ENCODE peak calls at places on chromosomes 1 and 21, in six cellular contexts. K is HepG2, L is astrocyte, U is hepatocyte, R is GM23248, W is K562. D is an unnamed sample.

GRCh38 chr1:8263806-8264205 is 54.1 kb upstream of the SLC45A1 start:
- DNase-seq in K (no peak), L (no peak), U (no peak), R (no peak), W (no peak), D (no peak)

GRCh38 chr1:74689800-74690696 is 16.5 kb upstream of the ERICH3 start:
- DNase-seq in K (peak; percentile 53), L (no peak), U (peak; percentile 79), R (peak; percentile 63), W (peak; percentile 75), D (peak; percentile 63)

GRCh38 chr1:45843474-45843905 is 40.1 kb downstream of the MAST2 start:
- DNase-seq in K (no peak), L (peak; percentile 53), U (no peak), R (peak; percentile 56), W (peak; percentile 13), D (peak; percentile 54)

GRCh38 chr1:167611983-167612382 is 18.0 kb upstream of the RCSD1 start:
- DNase-seq in K (no peak), L (no peak), U (no peak), R (no peak), W (no peak), D (no peak)

GRCh38 chr1:207833956-207834660 is 76.8 kb downstream of the CD34 start:
- DNase-seq in K (no peak), L (no peak), U (no peak), R (no peak), W (no peak), D (no peak)

GRCh38 chr1:148353461-148354283 is 129.4 kb downstream of the PPIAL4G start:
- DNase-seq in K (peak; percentile 20), L (peak; percentile 84), U (peak; percentile 26), R (peak; percentile 34), W (peak; percentile 63), D (peak; percentile 2)

GRCh38 chr1:240555524-240555923 is 56.4 kb downstream of the GREM2 start:
- DNase-seq in K (no peak), L (no peak), U (no peak), R (peak; percentile 50), W (no peak), D (no peak)

GRCh38 chr1:76176020-76176419 is 101.5 kb downstream of the ST6GALNAC3 start:
- DNase-seq in K (no peak), L (no peak), U (no peak), R (no peak), W (no peak), D (no peak)

GRCh38 chr21:40680311-40680710 is 166.6 kb downstream of the DSCAM start:
- DNase-seq in K (no peak), L (no peak), U (no peak), R (no peak), W (no peak), D (no peak)

GRCh38 chr1:176118985-176119384 is 88.1 kb downstream of the COP1 start:
- DNase-seq in K (no peak), L (no peak), U (no peak), R (peak; percentile 6), W (no peak), D (no peak)

DNA sequence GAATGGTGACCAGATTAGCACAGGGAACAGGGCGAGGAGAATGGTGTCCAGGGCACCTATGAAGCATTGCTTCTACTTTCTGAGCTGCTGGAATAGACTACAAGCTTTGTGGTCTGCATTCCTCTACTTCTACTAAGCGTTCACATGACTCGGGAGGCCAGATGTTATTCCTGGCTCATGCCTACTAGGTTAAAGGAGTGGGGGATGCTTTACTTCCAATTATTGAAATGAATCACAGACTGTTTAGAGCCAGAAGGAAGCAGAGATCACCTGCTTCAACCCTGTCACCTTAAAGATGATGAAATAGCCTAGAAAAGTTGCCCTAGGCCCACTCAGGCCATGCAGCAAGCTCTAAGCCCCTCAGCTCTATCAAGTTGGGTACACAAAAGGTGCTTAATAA is 633.5 kb downstream of the KIF26B start:
- DNase-seq in K (no peak), L (peak; percentile 99), U (peak; percentile 54), R (peak; percentile 98), W (no peak), D (no peak)
- H3K4me2 ChIP-seq in K (no peak overlapping the region), L (peak overlapping the region; percentile 77), U (no peak overlapping the region), R (peak overlapping the region; percentile 77), W (no peak overlapping the region), D (no peak overlapping the region)

DNA sequence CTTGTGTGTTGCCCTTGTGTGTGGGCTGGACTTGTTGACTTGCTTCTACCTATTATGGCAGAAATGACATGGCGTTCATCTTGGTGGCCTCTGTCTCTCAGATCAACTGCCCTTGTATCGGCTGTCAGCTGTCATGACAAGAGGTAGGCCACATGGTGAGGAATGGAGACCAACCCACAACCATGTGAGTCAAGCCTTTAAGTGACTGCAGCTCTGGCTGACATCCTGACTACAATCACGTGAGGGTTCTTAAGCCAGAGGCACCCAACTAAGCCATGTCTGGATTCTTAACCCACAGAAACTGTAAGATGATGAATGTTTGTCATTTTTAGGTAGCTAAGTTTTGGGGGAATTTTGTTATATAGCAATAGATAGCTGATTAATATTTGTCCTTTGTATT is 82.1 kb downstream of the KCND3 start:
- DNase-seq in K (no peak), L (no peak), U (no peak), R (no peak), W (no peak), D (no peak)
- H3K4me3 ChIP-seq in K (no peak overlapping the region), L (no peak overlapping the region), U (no peak overlapping the region), R (no peak overlapping the region), W (no peak overlapping the region), D (no peak overlapping the region)

GRCh38 chr1:38806090-38806489 is 53.5 kb downstream of the RRAGC start:
- DNase-seq in K (no peak), L (no peak), U (no peak), R (no peak), W (no peak), D (no peak)
- TF ChIP-seq EZH2 in K (no peak), L (no peak), U (no peak), R (no peak), W (no peak), D (no peak)

GRCh38 chr1:212217633-212218032 is 67.6 kb upstream of the PPP2R5A start:
- DNase-seq in K (no peak), L (no peak), U (no peak), R (no peak), W (no peak), D (no peak)

GRCh38 chr1:212219679-212220463 is 65.3 kb upstream of the PPP2R5A start:
- DNase-seq in K (no peak), L (peak; percentile 82), U (peak; percentile 60), R (no peak), W (peak; percentile 55), D (no peak)

GRCh38 chr1:212215910-212216309 is 69.3 kb upstream of the PPP2R5A start:
- DNase-seq in K (no peak), L (no peak), U (no peak), R (no peak), W (no peak), D (no peak)

GRCh38 chr1:212218911-212219310 is 66.3 kb upstream of the PPP2R5A start:
- DNase-seq in K (no peak), L (peak; percentile 89), U (no peak), R (peak; percentile 87), W (no peak), D (no peak)

DNA sequence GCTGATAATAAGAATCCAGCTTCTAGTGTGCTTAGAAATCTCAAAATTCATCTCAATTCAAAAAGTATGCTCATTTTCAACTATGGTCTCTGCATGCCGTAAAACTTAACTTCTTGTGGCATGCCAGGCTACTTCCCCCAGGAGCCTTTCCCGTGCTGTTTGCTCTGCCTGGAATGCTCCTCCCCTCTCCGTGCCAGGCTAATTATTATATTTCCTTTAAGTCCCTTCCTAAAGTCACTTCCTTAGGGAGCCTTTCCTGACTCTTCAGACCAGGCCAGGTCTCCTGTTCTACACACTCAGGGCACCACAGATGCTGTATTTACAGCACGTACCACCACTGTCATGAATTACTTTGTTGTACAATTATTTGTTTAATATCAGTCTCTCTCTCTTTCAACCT is 67.1 kb upstream of the PPP2R5A start:
- DNase-seq in K (no peak), L (no peak), U (no peak), R (no peak), W (no peak), D (no peak)
- H3K4me2 ChIP-seq in K (no peak overlapping the region), L (no peak overlapping the region), U (no peak overlapping the region), R (no peak overlapping the region), W (no peak overlapping the region), D (no peak overlapping the region)

DNA sequence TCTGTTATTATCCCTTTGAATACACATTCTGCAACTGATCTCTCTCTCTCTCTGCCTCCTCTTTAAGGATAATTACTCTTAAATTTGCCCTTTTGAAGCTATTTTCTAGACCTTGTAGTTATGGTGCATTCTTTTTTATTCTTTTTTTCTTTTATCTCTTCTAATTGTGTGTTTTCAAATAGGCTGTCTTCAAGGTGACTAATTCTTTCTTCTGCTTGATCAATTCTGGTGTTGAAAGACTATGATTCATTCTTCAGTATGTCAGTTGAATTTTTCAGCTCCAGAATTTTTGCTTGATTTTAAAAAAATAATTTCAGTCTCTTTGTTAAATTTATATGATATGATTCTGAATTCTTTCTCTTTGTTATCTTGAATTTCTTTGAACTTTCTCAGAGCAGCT is 95.6 kb upstream of the GPR52 start:
- DNase-seq in K (no peak), L (peak; percentile 34), U (no peak), R (peak; percentile 3), W (no peak), D (no peak)
- H3K4me3 ChIP-seq in K (no peak overlapping the region), L (no peak overlapping the region), U (no peak overlapping the region), R (no peak overlapping the region), W (no peak overlapping the region), D (no peak overlapping the region)

DNA sequence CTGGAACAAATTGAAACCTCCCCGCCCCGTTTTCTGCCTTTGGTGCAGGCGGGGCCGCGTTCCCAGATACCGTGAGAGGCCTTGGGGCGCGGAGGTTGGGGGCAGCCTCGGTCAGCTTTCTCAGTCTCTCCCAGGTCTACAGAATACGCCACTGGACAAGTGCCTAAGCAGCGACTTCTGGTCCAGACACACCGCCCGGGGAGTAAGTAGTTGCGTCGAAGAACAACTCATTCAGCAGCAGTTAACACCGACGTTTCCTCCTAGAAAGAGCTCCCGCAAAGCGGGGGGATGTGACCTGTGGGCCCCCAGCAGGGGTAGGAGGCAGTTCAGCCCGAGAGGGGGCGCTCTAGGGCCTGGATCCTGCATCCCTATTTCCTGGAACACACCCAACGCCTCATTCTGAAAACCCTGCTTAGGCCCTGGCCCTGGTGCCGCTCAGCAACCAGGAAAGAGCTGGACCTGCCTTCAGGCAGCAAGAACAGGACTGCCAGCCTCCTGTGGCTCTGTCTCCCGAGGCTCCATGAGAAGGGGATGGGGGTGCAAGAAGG is 6.5 kb upstream of the BARHL2 start:
- DNase-seq in K (no peak), L (no peak), U (no peak), R (peak; percentile 21), W (no peak), D (no peak)
- TF ChIP-seq EZH2 in K (no peak), L (peak; percentile 83), U (no peak), R (no peak), W (no peak), D (peak; percentile 73)

DNA sequence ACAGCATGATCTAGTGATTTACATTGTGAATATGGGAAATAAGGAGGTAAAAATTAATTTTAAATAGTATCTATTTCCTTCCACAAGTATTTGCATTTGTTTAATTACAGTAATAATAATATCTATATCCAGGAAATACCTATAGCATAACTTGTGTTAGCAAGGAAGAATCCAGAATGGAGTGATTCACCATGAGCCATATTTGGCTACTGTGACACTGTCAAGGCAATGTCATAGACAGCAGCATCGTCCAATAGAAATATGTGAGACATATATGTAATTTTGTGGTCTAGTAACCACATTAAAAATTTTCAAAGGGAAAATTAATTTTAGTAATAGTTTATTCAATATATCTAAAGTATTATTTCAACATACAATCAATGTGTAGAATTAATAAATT is 22.1 kb downstream of the CNST start:
- DNase-seq in K (no peak), L (peak; percentile 61), U (no peak), R (peak; percentile 89), W (no peak), D (peak; percentile 77)
- H3K4me2 ChIP-seq in K (no peak overlapping the region), L (no peak overlapping the region), U (no peak overlapping the region), R (peak overlapping the region; percentile 90), W (no peak overlapping the region), D (peak overlapping the region; percentile 84)

D was measured in endothelial cell of umbilical vein.